ENCODE peak calls at places on chromosome 12, in four cellular contexts. One of them, this sample, is unnamed. For H3K9me3 and H3K4me1, the result is how much of the 10 kb centered on the place peaks cover.

GRCh38 chr12:19053999-19054398 is 75.5 kb upstream of the PLEKHA5 start:
- DNase-seq in adipocyte: no peak
- DNase-seq in lower lobe of right lung: no peak
- DNase-seq in fibroblast of lung: no peak
- DNase-seq in this sample: no peak

GRCh38 chr12:100555722-100556121 is 17.8 kb upstream of the GAS2L3 start:
- DNase-seq in adipocyte: peak
- DNase-seq in lower lobe of right lung: no peak
- DNase-seq in fibroblast of lung: peak
- DNase-seq in this sample: no peak

GRCh38 chr12:64737539-64737938 is 21.7 kb downstream of the GNS start:
- DNase-seq in fibroblast of lung: no peak
- DNase-seq in lower lobe of right lung: no peak
- DNase-seq in adipocyte: no peak
- DNase-seq in this sample: no peak

GRCh38 chr12:101607894-101608293 is 13.1 kb downstream of the MYBPC1 start:
- DNase-seq in adipocyte: no peak
- DNase-seq in lower lobe of right lung: no peak
- DNase-seq in fibroblast of lung: no peak
- DNase-seq in this sample: no peak

GRCh38 chr12:105729931-105730330 is 399.4 kb downstream of the C12orf75 start:
- DNase-seq in lower lobe of right lung: no peak
- DNase-seq in adipocyte: no peak
- DNase-seq in fibroblast of lung: no peak
- DNase-seq in this sample: no peak

GRCh38 chr12:107807471-107808150 is 33.1 kb downstream of the ASCL4 start:
- DNase-seq in lower lobe of right lung: no peak
- DNase-seq in adipocyte: no peak
- DNase-seq in fibroblast of lung: no peak
- DNase-seq in this sample: no peak

GRCh38 chr12:4271433-4272013 is 2.0 kb upstream of the CCND2 start:
- DNase-seq in fibroblast of lung: no peak
- DNase-seq in adipocyte: no peak
- DNase-seq in lower lobe of right lung: no peak
- DNase-seq in this sample: no peak

GRCh38 chr12:68675098-68675842 is 11.5 kb upstream of the NUP107 start:
- DNase-seq in lower lobe of right lung: peak
- DNase-seq in fibroblast of lung: no peak
- DNase-seq in adipocyte: no peak
- DNase-seq in this sample: no peak

GRCh38 chr12:51345681-51346080 is 798 bp downstream of the CELA1 start:
- DNase-seq in fibroblast of lung: no peak
- DNase-seq in lower lobe of right lung: no peak
- DNase-seq in adipocyte: no peak
- DNase-seq in this sample: no peak

GRCh38 chr12:100789146-100789545 is 5.4 kb upstream of the ANO4 start:
- DNase-seq in lower lobe of right lung: no peak
- DNase-seq in fibroblast of lung: peak
- DNase-seq in adipocyte: peak
- DNase-seq in this sample: no peak

GRCh38 chr12:86663173-86663572 is 407.0 kb upstream of the MGAT4C start:
- DNase-seq in fibroblast of lung: no peak
- DNase-seq in adipocyte: no peak
- DNase-seq in lower lobe of right lung: no peak
- DNase-seq in this sample: no peak

GRCh38 chr12:91239497-91239896 is 56.9 kb upstream of the DCN start:
- DNase-seq in adipocyte: peak
- DNase-seq in lower lobe of right lung: no peak
- DNase-seq in fibroblast of lung: peak
- DNase-seq in this sample: no peak

GRCh38 chr12:125549836-125550235 is 484.6 kb downstream of the AACS start:
- DNase-seq in adipocyte: no peak
- DNase-seq in fibroblast of lung: no peak
- DNase-seq in lower lobe of right lung: no peak
- DNase-seq in this sample: no peak

GRCh38 chr12:53976172-53976822 is 1.5 kb upstream of the HOTAIR start:
- DNase-seq in adipocyte: no peak
- DNase-seq in lower lobe of right lung: no peak
- DNase-seq in fibroblast of lung: no peak
- DNase-seq in this sample: peak

GRCh38 chr12:2013527-2014223 is 9.4 kb upstream of the DCP1B start:
- DNase-seq in adipocyte: no peak
- DNase-seq in lower lobe of right lung: no peak
- DNase-seq in fibroblast of lung: peak
- DNase-seq in this sample: peak

GRCh38 chr12:32230607-32230982 is 123.9 kb downstream of the BICD1 start:
- DNase-seq in adipocyte: no peak
- DNase-seq in lower lobe of right lung: no peak
- DNase-seq in fibroblast of lung: no peak
- DNase-seq in this sample: no peak

GRCh38 chr12:34393821-34394150 is 371.5 kb downstream of the ALG10 start:
- DNase-seq in fibroblast of lung: no peak
- DNase-seq in lower lobe of right lung: peak
- DNase-seq in adipocyte: no peak
- DNase-seq in this sample: no peak

GRCh38 chr12:130204441-130204840 is 42.2 kb downstream of the FZD10 start:
- DNase-seq in lower lobe of right lung: no peak
- DNase-seq in fibroblast of lung: no peak
- DNase-seq in adipocyte: no peak
- DNase-seq in this sample: no peak

GRCh38 chr12:108117163-108117849 is 11.8 kb upstream of the WSCD2 start:
- DNase-seq in adipocyte: no peak
- DNase-seq in lower lobe of right lung: no peak
- DNase-seq in fibroblast of lung: no peak
- DNase-seq in this sample: no peak

GRCh38 chr12:130563322-130563721 is 152.8 kb downstream of the RIMBP2 start:
- DNase-seq in adipocyte: no peak
- DNase-seq in lower lobe of right lung: no peak
- DNase-seq in fibroblast of lung: no peak
- DNase-seq in this sample: no peak

GRCh38 chr12:21939435-21939834 is 1.8 kb downstream of the ABCC9 start:
- DNase-seq in lower lobe of right lung: no peak
- DNase-seq in fibroblast of lung: no peak
- DNase-seq in adipocyte: no peak
- DNase-seq in this sample: no peak

GRCh38 chr12:104182144-104182543 is 33.4 kb upstream of the TXNRD1 start:
- DNase-seq in fibroblast of lung: peak
- DNase-seq in lower lobe of right lung: no peak
- DNase-seq in adipocyte: peak
- DNase-seq in this sample: peak

GRCh38 chr12:857611-858010 is 91.9 kb downstream of the RAD52 start:
- DNase-seq in adipocyte: peak
- DNase-seq in fibroblast of lung: peak
- DNase-seq in lower lobe of right lung: no peak
- DNase-seq in this sample: peak

GRCh38 chr12:63294327-63294632 is 143.3 kb upstream of the AVPR1A start:
- DNase-seq in fibroblast of lung: peak
- DNase-seq in adipocyte: peak
- DNase-seq in lower lobe of right lung: no peak
- DNase-seq in this sample: no peak

GRCh38 chr12:95623554-95624170 is 72.4 kb upstream of the USP44 start:
- DNase-seq in adipocyte: peak
- DNase-seq in fibroblast of lung: peak
- DNase-seq in lower lobe of right lung: peak
- DNase-seq in this sample: peak

GRCh38 chr12:64633940-64634337 is 23.6 kb downstream of the RASSF3 start:
- DNase-seq in fibroblast of lung: peak
- DNase-seq in lower lobe of right lung: peak
- DNase-seq in adipocyte: peak
- DNase-seq in this sample: peak

GRCh38 chr12:27667540-27667939 is 28.7 kb upstream of the REP15 start:
- DNase-seq in lower lobe of right lung: no peak
- DNase-seq in fibroblast of lung: peak
- DNase-seq in adipocyte: peak
- DNase-seq in this sample: no peak

GRCh38 chr12:54251667-54252284 is 28.1 kb downstream of the CBX5 start:
- DNase-seq in lower lobe of right lung: no peak
- DNase-seq in fibroblast of lung: peak
- DNase-seq in adipocyte: peak
- DNase-seq in this sample: no peak

GRCh38 chr12:27055966-27056365 is 26.4 kb downstream of the C12orf71 start:
- DNase-seq in lower lobe of right lung: no peak
- DNase-seq in adipocyte: no peak
- DNase-seq in fibroblast of lung: no peak
- DNase-seq in this sample: no peak

GRCh38 chr12:1779783-1780182 is 40.6 kb upstream of the LRTM2 start:
- DNase-seq in fibroblast of lung: peak
- DNase-seq in adipocyte: peak
- DNase-seq in lower lobe of right lung: no peak
- DNase-seq in this sample: no peak

GRCh38 chr12:75568387-75568786 is 57.0 kb upstream of the KRR1 start:
- DNase-seq in fibroblast of lung: peak
- DNase-seq in adipocyte: peak
- DNase-seq in lower lobe of right lung: no peak
- DNase-seq in this sample: no peak

GRCh38 chr12:37546206-37546605 is 770.4 kb upstream of the ALG10B start:
- DNase-seq in fibroblast of lung: no peak
- DNase-seq in adipocyte: no peak
- DNase-seq in lower lobe of right lung: no peak
- DNase-seq in this sample: no peak

GRCh38 chr12:37548266-37548805 is 768.2 kb upstream of the ALG10B start:
- DNase-seq in fibroblast of lung: no peak
- DNase-seq in lower lobe of right lung: no peak
- DNase-seq in adipocyte: no peak
- DNase-seq in this sample: no peak

GRCh38 chr12:37545759-37546158 is 770.8 kb upstream of the ALG10B start:
- DNase-seq in adipocyte: no peak
- DNase-seq in lower lobe of right lung: no peak
- DNase-seq in fibroblast of lung: no peak
- DNase-seq in this sample: no peak

GRCh38 chr12:37546901-37547475 is 769.6 kb upstream of the ALG10B start:
- DNase-seq in adipocyte: no peak
- DNase-seq in fibroblast of lung: no peak
- DNase-seq in lower lobe of right lung: no peak
- DNase-seq in this sample: no peak

GRCh38 chr12:37547611-37548010 is 769.0 kb upstream of the ALG10B start:
- DNase-seq in fibroblast of lung: no peak
- DNase-seq in adipocyte: no peak
- DNase-seq in lower lobe of right lung: no peak
- DNase-seq in this sample: no peak
- H3K9me3 ChIP-seq in fibroblast of lung: under half
- H3K9me3 ChIP-seq in adipocyte: under half
- H3K9me3 ChIP-seq in lower lobe of right lung: under half
- H3K9me3 ChIP-seq in this sample: under half

GRCh38 chr12:47222592-47222959 is 142.8 kb upstream of the AMIGO2 start:
- DNase-seq in fibroblast of lung: no peak
- DNase-seq in adipocyte: no peak
- DNase-seq in lower lobe of right lung: no peak
- DNase-seq in this sample: no peak
- H3K4me1 ChIP-seq in fibroblast of lung: under half
- H3K4me1 ChIP-seq in adipocyte: under half
- H3K4me1 ChIP-seq in lower lobe of right lung: under half
- H3K4me1 ChIP-seq in this sample: under half

DNA sequence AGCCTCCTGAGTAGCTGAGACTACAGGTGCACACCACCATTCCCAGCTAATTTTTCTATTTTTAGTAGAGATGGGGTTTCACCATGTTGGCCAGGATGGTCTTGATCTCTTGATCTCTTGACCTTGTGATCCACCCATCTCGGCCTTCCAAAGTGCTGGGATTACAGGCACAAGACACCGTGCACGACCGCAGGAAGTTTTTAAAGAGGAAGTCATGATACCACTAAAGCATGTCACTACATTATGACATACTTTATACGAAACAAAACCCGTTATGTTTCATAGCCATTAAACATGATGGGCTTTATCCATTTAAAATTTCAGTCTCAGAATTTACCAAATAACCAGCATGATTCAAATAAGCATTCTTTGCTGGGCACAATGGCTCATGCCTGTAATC is 83.8 kb upstream of the DUSP6 start:
- DNase-seq in adipocyte: no peak
- DNase-seq in lower lobe of right lung: no peak
- DNase-seq in fibroblast of lung: no peak
- DNase-seq in this sample: no peak
- H3K4me3 ChIP-seq in adipocyte: no peak
- H3K4me3 ChIP-seq in lower lobe of right lung: no peak
- H3K4me3 ChIP-seq in fibroblast of lung: no peak
- H3K4me3 ChIP-seq in this sample: no peak

GRCh38 chr12:80607361-80608135 is 99.9 kb upstream of the MYF6 start:
- DNase-seq in lower lobe of right lung: no peak
- DNase-seq in adipocyte: no peak
- DNase-seq in fibroblast of lung: no peak
- DNase-seq in this sample: no peak
- H3K9me3 ChIP-seq in lower lobe of right lung: under half
- H3K9me3 ChIP-seq in adipocyte: under half
- H3K9me3 ChIP-seq in fibroblast of lung: under half
- H3K9me3 ChIP-seq in this sample: under half

GRCh38 chr12:11755311-11755930 is 105.9 kb downstream of the ETV6 start:
- DNase-seq in fibroblast of lung: no peak
- DNase-seq in adipocyte: peak
- DNase-seq in lower lobe of right lung: no peak
- DNase-seq in this sample: no peak
- H3K4me1 ChIP-seq in fibroblast of lung: under half
- H3K4me1 ChIP-seq in adipocyte: under half
- H3K4me1 ChIP-seq in lower lobe of right lung: under half
- H3K4me1 ChIP-seq in this sample: under half

GRCh38 chr12:132597333-132598283 is 12.8 kb downstream of the LRCOL1 start:
- DNase-seq in adipocyte: peak
- DNase-seq in fibroblast of lung: peak
- DNase-seq in lower lobe of right lung: no peak
- DNase-seq in this sample: no peak
- H3K4me3 ChIP-seq in adipocyte: peak
- H3K4me3 ChIP-seq in fibroblast of lung: peak
- H3K4me3 ChIP-seq in lower lobe of right lung: peak
- H3K4me3 ChIP-seq in this sample: peak

DNA sequence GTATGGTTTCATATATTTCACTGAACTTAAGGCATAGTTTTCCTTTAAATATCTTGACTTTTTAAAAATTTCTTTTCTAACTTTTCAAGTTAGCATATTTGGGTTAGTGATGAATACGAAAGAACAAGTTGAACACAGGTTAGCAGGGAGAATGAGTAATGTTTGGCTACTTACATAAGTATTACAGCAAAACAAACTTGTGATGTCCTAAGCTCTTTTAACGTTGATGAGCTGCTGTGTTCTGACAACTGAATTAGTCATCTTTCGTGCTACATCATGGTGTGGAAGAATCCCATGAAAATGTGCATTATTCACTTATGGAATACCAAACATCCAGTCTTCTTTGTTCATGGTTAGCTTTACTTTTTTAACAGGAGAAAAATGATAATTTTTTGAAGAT is 36.3 kb upstream of the PDZRN4 start:
- DNase-seq in lower lobe of right lung: no peak
- DNase-seq in adipocyte: peak
- DNase-seq in fibroblast of lung: no peak
- DNase-seq in this sample: no peak
- H3K9me3 ChIP-seq in lower lobe of right lung: under half
- H3K9me3 ChIP-seq in adipocyte: under half
- H3K9me3 ChIP-seq in fibroblast of lung: under half
- H3K9me3 ChIP-seq in this sample: under half

GRCh38 chr12:120540445-120540844 is 6.3 kb downstream of the RNF10 start:
- DNase-seq in lower lobe of right lung: no peak
- DNase-seq in adipocyte: peak
- DNase-seq in fibroblast of lung: no peak
- DNase-seq in this sample: no peak
- H3K4me1 ChIP-seq in lower lobe of right lung: half or more
- H3K4me1 ChIP-seq in adipocyte: half or more
- H3K4me1 ChIP-seq in fibroblast of lung: under half
- H3K4me1 ChIP-seq in this sample: under half

This sample was measured in right cardiac atrium.